ENCODE peak calls at places on chromosomes 13 and 19, in eight cellular contexts. P is H7; S is AG08396; C is epithelial cell of esophagus; O is LHCN-M2; V is AG09309; I is CD4-positive, alpha-beta T cell; F is WTC11. J is an unnamed sample.

GRCh38 chr13:83190020-83190419 is 692.3 kb downstream of the SLITRK1 start:
- DNase-seq in P (no peak), S (no peak), C (no peak), O (peak; percentile 53), V (no peak), I (no peak), F (no peak), J (no peak)

GRCh38 chr13:81395368-81395767 is 1054.4 kb upstream of the SPRY2 start:
- DNase-seq in P (peak; percentile 51), S (no peak), C (peak; percentile 19), O (no peak), V (no peak), I (no peak), F (peak; percentile 58), J (no peak)

GRCh38 chr19:55484571-55485438 is at the start of gene NAT14:
- DNase-seq in P (peak; percentile 99), S (peak; percentile 93), C (peak; percentile 37), O (peak; percentile 46), V (no peak), I (peak; percentile 65), F (peak; percentile 89), J (no peak)

GRCh38 chr13:54859827-54860226 is 1831.2 kb downstream of the OLFM4 start:
- DNase-seq in P (no peak), S (no peak), C (peak; percentile 6), O (no peak), V (no peak), I (no peak), F (no peak), J (no peak)

GRCh38 chr19:42563352-42564210 is 31.1 kb downstream of the CEACAM8 start:
- DNase-seq in P (peak; percentile 85), S (peak; percentile 64), C (peak; percentile 61), O (peak; percentile 27), V (peak; percentile 10), I (no peak), F (peak; percentile 56), J (peak; percentile 28)

GRCh38 chr19:38152461-38153379 is 71.3 kb downstream of the DPF1 start:
- DNase-seq in P (peak; percentile 33), S (peak; percentile 38), C (peak; percentile 53), O (peak; percentile 83), V (no peak), I (no peak), F (no peak), J (peak; percentile 79)

GRCh38 chr13:110388141-110388943 is 81.3 kb downstream of the COL4A2 start:
- DNase-seq in P (peak; percentile 65), S (peak; percentile 45), C (peak; percentile 67), O (peak; percentile 87), V (no peak), I (no peak), F (peak; percentile 29), J (peak; percentile 87)

GRCh38 chr13:24613128-24613527 is 67.1 kb upstream of the ATP12A start:
- DNase-seq in P (no peak), S (no peak), C (no peak), O (no peak), V (no peak), I (no peak), F (no peak), J (no peak)

GRCh38 chr13:73390100-73390499 is 331.3 kb downstream of the KLF5 start:
- DNase-seq in P (no peak), S (no peak), C (peak; percentile 87), O (no peak), V (no peak), I (no peak), F (no peak), J (no peak)